ENCODE peak calls at places on chromosomes 11 and 22, in eight cellular contexts. F is fibroblast of the aortic adventitia, Y is amniotic stem cell, T is anterior cingulate cortex, A is amygdala, X is lower leg skin, L is GM03348, K is uterus. Q is an unnamed sample.

GRCh38 chr22:25054943-25055511 is 102.5 kb downstream of the KIAA1671 start:
- DNase-seq in F (peak), Y (no peak), T (no peak), A (peak), X (peak), L (no peak), K (no peak), Q (no peak)

GRCh38 chr22:29073618-29074275 is 912 bp downstream of the KREMEN1 start:
- DNase-seq in F (peak), Y (no peak), T (no peak), A (no peak), X (peak), L (peak), K (peak), Q (peak)

GRCh38 chr11:132904091-132904490 is 628.2 kb downstream of the OPCML start:
- DNase-seq in F (no peak), Y (no peak), T (no peak), A (no peak), X (no peak), L (no peak), K (no peak), Q (no peak)

GRCh38 chr11:82315093-82315492 is 418.6 kb downstream of the FAM181B start:
- DNase-seq in F (no peak), Y (no peak), T (no peak), A (no peak), X (no peak), L (no peak), K (peak), Q (peak)

GRCh38 chr11:8268530-8269461 is 5.1 kb upstream of the LMO1 start:
- DNase-seq in F (no peak), Y (no peak), T (no peak), A (no peak), X (no peak), L (peak), K (peak), Q (no peak)

GRCh38 chr22:31148953-31149627 is 8.8 kb upstream of the PLA2G3 start:
- DNase-seq in F (peak), Y (peak), T (peak), A (peak), X (peak), L (peak), K (peak), Q (peak)

GRCh38 chr22:42717197-42717967 is 3.3 kb downstream of the A4GALT start:
- DNase-seq in F (peak), Y (no peak), T (no peak), A (no peak), X (no peak), L (no peak), K (peak), Q (no peak)

GRCh38 chr22:27472975-27473374 is 328.6 kb downstream of the MN1 start:
- DNase-seq in F (no peak), Y (no peak), T (no peak), A (no peak), X (no peak), L (no peak), K (no peak), Q (no peak)

GRCh38 chr11:11725438-11725837 is 103.6 kb upstream of the GALNT18 start:
- DNase-seq in F (no peak), Y (no peak), T (no peak), A (no peak), X (no peak), L (no peak), K (no peak), Q (no peak)

GRCh38 chr11:47391711-47392432 is 13.5 kb upstream of the SPI1 start:
- DNase-seq in F (no peak), Y (no peak), T (no peak), A (no peak), X (no peak), L (no peak), K (no peak), Q (no peak)

GRCh38 chr22:39238124-39238466 is 6.7 kb downstream of the PDGFB start:
- DNase-seq in F (no peak), Y (no peak), T (no peak), A (no peak), X (no peak), L (no peak), K (no peak), Q (no peak)

GRCh38 chr11:57379732-57380131 is 1.2 kb downstream of the PRG3 start:
- DNase-seq in F (peak), Y (no peak), T (no peak), A (no peak), X (no peak), L (peak), K (no peak), Q (no peak)

GRCh38 chr11:13169709-13170108 is 107.9 kb upstream of the BMAL1 start:
- DNase-seq in F (peak), Y (peak), T (no peak), A (no peak), X (no peak), L (peak), K (no peak), Q (no peak)

GRCh38 chr11:65576232-65576866 is 496 bp downstream of the EHBP1L1 start:
- DNase-seq in F (no peak), Y (no peak), T (no peak), A (no peak), X (no peak), L (no peak), K (peak), Q (no peak)

GRCh38 chr11:39374963-39375698 is 2084.3 kb downstream of the LRRC4C start:
- DNase-seq in F (peak), Y (no peak), T (no peak), A (no peak), X (no peak), L (peak), K (no peak), Q (no peak)

GRCh38 chr22:40498454-40499186 is 128.2 kb downstream of the SGSM3 start:
- DNase-seq in F (peak), Y (peak), T (no peak), A (no peak), X (no peak), L (peak), K (no peak), Q (no peak)

GRCh38 chr11:1302461-1303073 is 6.9 kb downstream of the TOLLIP start:
- DNase-seq in F (no peak), Y (no peak), T (no peak), A (no peak), X (no peak), L (no peak), K (no peak), Q (no peak)

GRCh38 chr11:71420455-71421241 is 27.5 kb downstream of the DHCR7 start:
- DNase-seq in F (peak), Y (no peak), T (no peak), A (peak), X (no peak), L (peak), K (no peak), Q (peak)

GRCh38 chr11:81007046-81007445 is 1566.2 kb upstream of the TENM4 start:
- DNase-seq in F (peak), Y (no peak), T (no peak), A (no peak), X (no peak), L (peak), K (no peak), Q (no peak)